ENCODE peak calls at places on chromosome 2, in four cellular contexts. One of them, this sample, is unnamed.

GRCh38 chr2:181615086-181615635 is 41.7 kb downstream of the CERKL start:
- DNase-seq in fibroblast of lung: no peak
- DNase-seq in hepatocyte: no peak
- DNase-seq in HepG2: no peak
- DNase-seq in this sample: peak

GRCh38 chr2:218780851-218781690 is 876 bp upstream of the CYP27A1 start:
- DNase-seq in fibroblast of lung: peak
- DNase-seq in hepatocyte: peak
- DNase-seq in HepG2: peak
- DNase-seq in this sample: no peak

GRCh38 chr2:127275356-127275755 is 18.6 kb downstream of the ERCC3 start:
- DNase-seq in fibroblast of lung: no peak
- DNase-seq in hepatocyte: no peak
- DNase-seq in HepG2: no peak
- DNase-seq in this sample: no peak

GRCh38 chr2:158967731-158968395 is 577 bp upstream of the TANC1 start:
- DNase-seq in fibroblast of lung: peak
- DNase-seq in hepatocyte: peak
- DNase-seq in HepG2: no peak
- DNase-seq in this sample: no peak

GRCh38 chr2:229408982-229409381 is 137.9 kb upstream of the PID1 start:
- DNase-seq in fibroblast of lung: no peak
- DNase-seq in hepatocyte: no peak
- DNase-seq in HepG2: no peak
- DNase-seq in this sample: no peak

GRCh38 chr2:111972955-111973565 is 74.7 kb downstream of the MERTK start:
- DNase-seq in fibroblast of lung: peak
- DNase-seq in hepatocyte: no peak
- DNase-seq in HepG2: no peak
- DNase-seq in this sample: no peak

GRCh38 chr2:220648628-220649027 is 923.5 kb downstream of the EPHA4 start:
- DNase-seq in fibroblast of lung: no peak
- DNase-seq in hepatocyte: no peak
- DNase-seq in HepG2: no peak
- DNase-seq in this sample: no peak

GRCh38 chr2:172693037-172693436 is 42.6 kb upstream of the RAPGEF4 start:
- DNase-seq in fibroblast of lung: peak
- DNase-seq in hepatocyte: peak
- DNase-seq in HepG2: peak
- DNase-seq in this sample: no peak

GRCh38 chr2:65664931-65665330 is 232.5 kb upstream of the SPRED2 start:
- DNase-seq in fibroblast of lung: no peak
- DNase-seq in hepatocyte: no peak
- DNase-seq in HepG2: no peak
- DNase-seq in this sample: no peak

GRCh38 chr2:105447476-105447875 is 48.6 kb upstream of the FHL2 start:
- DNase-seq in fibroblast of lung: no peak
- DNase-seq in hepatocyte: no peak
- DNase-seq in HepG2: no peak
- DNase-seq in this sample: no peak

GRCh38 chr2:23495661-23496114 is 110.7 kb downstream of the KLHL29 start:
- DNase-seq in fibroblast of lung: no peak
- DNase-seq in hepatocyte: no peak
- DNase-seq in HepG2: no peak
- DNase-seq in this sample: no peak

GRCh38 chr2:149055751-149056150 is 17.3 kb downstream of the LYPD6B start:
- DNase-seq in fibroblast of lung: no peak
- DNase-seq in hepatocyte: no peak
- DNase-seq in HepG2: no peak
- DNase-seq in this sample: no peak

GRCh38 chr2:191204443-191204842 is 40.8 kb upstream of the MYO1B start:
- DNase-seq in fibroblast of lung: no peak
- DNase-seq in hepatocyte: no peak
- DNase-seq in HepG2: no peak
- DNase-seq in this sample: peak

GRCh38 chr2:125167152-125167551 is 1142.1 kb downstream of the CNTNAP5 start:
- DNase-seq in fibroblast of lung: peak
- DNase-seq in hepatocyte: no peak
- DNase-seq in HepG2: no peak
- DNase-seq in this sample: no peak

GRCh38 chr2:142031656-142032055 is 99.2 kb downstream of the LRP1B start:
- DNase-seq in fibroblast of lung: no peak
- DNase-seq in hepatocyte: peak
- DNase-seq in HepG2: no peak
- DNase-seq in this sample: no peak

GRCh38 chr2:112604952-112605351 is 20.5 kb downstream of the CHCHD5 start:
- DNase-seq in fibroblast of lung: no peak
- DNase-seq in hepatocyte: no peak
- DNase-seq in HepG2: no peak
- DNase-seq in this sample: no peak

GRCh38 chr2:211401328-211401727 is 844.9 kb downstream of the CPS1 start:
- DNase-seq in fibroblast of lung: no peak
- DNase-seq in hepatocyte: no peak
- DNase-seq in HepG2: no peak
- DNase-seq in this sample: no peak

GRCh38 chr2:17756629-17757028 is 2.7 kb downstream of the GEN1 start:
- DNase-seq in fibroblast of lung: peak
- DNase-seq in hepatocyte: no peak
- DNase-seq in HepG2: no peak
- DNase-seq in this sample: no peak

GRCh38 chr2:161915121-161915520 is 158.9 kb downstream of the DPP4 start:
- DNase-seq in fibroblast of lung: no peak
- DNase-seq in hepatocyte: no peak
- DNase-seq in HepG2: no peak
- DNase-seq in this sample: no peak

GRCh38 chr2:118062048-118062447 is 26.2 kb upstream of the INSIG2 start:
- DNase-seq in fibroblast of lung: no peak
- DNase-seq in hepatocyte: no peak
- DNase-seq in HepG2: no peak
- DNase-seq in this sample: no peak

GRCh38 chr2:69192176-69192945 is 179.4 kb downstream of the ANTXR1 start:
- DNase-seq in fibroblast of lung: no peak
- DNase-seq in hepatocyte: no peak
- DNase-seq in HepG2: no peak
- DNase-seq in this sample: no peak

GRCh38 chr2:240426797-240427721 is 8.4 kb upstream of the GPC1 start:
- DNase-seq in fibroblast of lung: peak
- DNase-seq in hepatocyte: peak
- DNase-seq in HepG2: no peak
- DNase-seq in this sample: no peak

GRCh38 chr2:81481994-81482368 is 1177.4 kb upstream of the LRRTM1 start:
- DNase-seq in fibroblast of lung: peak
- DNase-seq in hepatocyte: no peak
- DNase-seq in HepG2: no peak
- DNase-seq in this sample: no peak

GRCh38 chr2:241564596-241565411 is 6.3 kb downstream of the BOK start:
- DNase-seq in fibroblast of lung: no peak
- DNase-seq in hepatocyte: peak
- DNase-seq in HepG2: no peak
- DNase-seq in this sample: no peak
- H3K27ac ChIP-seq in fibroblast of lung: no peak
- H3K27ac ChIP-seq in hepatocyte: peak
- H3K27ac ChIP-seq in HepG2: no peak
- H3K27ac ChIP-seq in this sample: no peak

GRCh38 chr2:163732718-163733117 is 3.1 kb downstream of the FIGN start:
- DNase-seq in fibroblast of lung: peak
- DNase-seq in hepatocyte: no peak
- DNase-seq in HepG2: no peak
- DNase-seq in this sample: no peak
- H2AFZ ChIP-seq in fibroblast of lung: peak
- H2AFZ ChIP-seq in hepatocyte: peak
- H2AFZ ChIP-seq in HepG2: no peak
- H2AFZ ChIP-seq in this sample: peak

GRCh38 chr2:102315850-102316370 is 4.5 kb downstream of the IL1RL1 start:
- DNase-seq in fibroblast of lung: no peak
- DNase-seq in hepatocyte: no peak
- DNase-seq in HepG2: no peak
- DNase-seq in this sample: no peak

GRCh38 chr2:102318437-102318836 is 7.1 kb downstream of the IL1RL1 start:
- DNase-seq in fibroblast of lung: no peak
- DNase-seq in hepatocyte: no peak
- DNase-seq in HepG2: no peak
- DNase-seq in this sample: no peak

GRCh38 chr2:102313950-102314349 is 2.6 kb downstream of the IL1RL1 start:
- DNase-seq in fibroblast of lung: peak
- DNase-seq in hepatocyte: no peak
- DNase-seq in HepG2: no peak
- DNase-seq in this sample: no peak

GRCh38 chr2:102321954-102322719 is 10.8 kb downstream of the IL1RL1 start:
- DNase-seq in fibroblast of lung: no peak
- DNase-seq in hepatocyte: no peak
- DNase-seq in HepG2: no peak
- DNase-seq in this sample: no peak

DNA sequence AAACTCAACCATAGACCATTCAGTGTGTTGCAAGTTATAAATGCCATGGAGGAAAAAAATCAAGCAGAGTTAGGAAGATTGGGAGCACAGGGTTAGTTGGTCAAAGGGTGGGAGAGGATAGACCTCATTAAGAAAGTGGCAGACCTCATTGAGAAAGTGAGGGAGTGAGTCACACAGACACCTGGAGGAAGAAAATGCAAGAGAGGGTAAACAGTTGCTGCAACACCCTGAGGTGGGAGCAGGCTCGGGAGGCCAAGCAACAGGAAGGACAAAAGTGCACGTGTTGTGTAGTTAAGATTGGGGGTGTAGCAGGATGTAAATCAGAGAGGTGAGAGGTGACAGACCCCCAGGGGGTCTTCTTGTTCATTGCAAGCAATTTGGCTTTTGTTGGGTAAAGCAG is 6.4 kb downstream of the IL1RL1 start:
- DNase-seq in fibroblast of lung: no peak
- DNase-seq in hepatocyte: no peak
- DNase-seq in HepG2: no peak
- DNase-seq in this sample: no peak
- H3K27ac ChIP-seq in fibroblast of lung: no peak
- H3K27ac ChIP-seq in hepatocyte: no peak
- H3K27ac ChIP-seq in HepG2: no peak
- H3K27ac ChIP-seq in this sample: no peak

GRCh38 chr2:27216416-27217137 is 592 bp upstream of the CAD start:
- DNase-seq in fibroblast of lung: no peak
- DNase-seq in hepatocyte: no peak
- DNase-seq in HepG2: no peak
- DNase-seq in this sample: no peak
- H2AFZ ChIP-seq in fibroblast of lung: no peak
- H2AFZ ChIP-seq in hepatocyte: peak
- H2AFZ ChIP-seq in HepG2: no peak
- H2AFZ ChIP-seq in this sample: no peak

This sample was measured in Karpas-422.